ENCODE peak calls at places on chromosomes 16 and 17, in six cellular contexts. Z is lung, Q is fibroblast of pulmonary artery, M is GM10248, R is stomach, H is right atrium auricular region. O is an unnamed sample.

GRCh38 chr16:23160574-23160973 is 11.3 kb upstream of the USP31 start:
- DNase-seq in Z (no peak), M (no peak), R (no peak), Q (no peak), H (no peak), O (no peak)

GRCh38 chr16:88763502-88764053 is 21.4 kb downstream of the PIEZO1 start:
- DNase-seq in R (peak), M (no peak), H (no peak), Q (no peak), Z (peak), O (no peak)

GRCh38 chr17:6666077-6666521 is 14.5 kb downstream of the C17orf100 start:
- DNase-seq in R (peak), Z (peak), H (peak), M (peak), Q (peak), O (peak)

GRCh38 chr16:27636453-27637200 is 86.7 kb downstream of the KATNIP start:
- DNase-seq in Z (no peak), H (no peak), R (no peak), M (no peak), Q (no peak), O (no peak)

GRCh38 chr17:79819534-79820276 is 19.5 kb downstream of the CBX4 start:
- DNase-seq in Q (no peak), R (no peak), H (no peak), M (no peak), Z (no peak), O (no peak)

GRCh38 chr17:41811549-41812175 is at the start of gene P3H4:
- DNase-seq in Z (peak), M (peak), Q (peak), H (no peak), R (peak), O (peak)

GRCh38 chr16:46731691-46732555 is 16.2 kb downstream of the MYLK3 start:
- DNase-seq in Q (peak), Z (no peak), R (no peak), M (no peak), H (no peak), O (no peak)

GRCh38 chr16:740764-741505 is at the start of gene CIAO3:
- DNase-seq in R (peak), M (peak), H (peak), Z (peak), Q (peak), O (peak)

GRCh38 chr17:19574956-19575355 is 41.3 kb downstream of the SLC47A1 start:
- DNase-seq in H (no peak), R (no peak), M (no peak), Q (no peak), Z (no peak), O (no peak)

GRCh38 chr17:27340575-27340974 is 46.7 kb downstream of the WSB1 start:
- DNase-seq in Z (no peak), R (no peak), M (no peak), H (no peak), Q (no peak), O (no peak)

GRCh38 chr16:2295056-2295798 is 27.3 kb upstream of the RNPS1 start:
- DNase-seq in R (no peak), Q (no peak), H (no peak), M (peak), Z (no peak), O (peak)

GRCh38 chr17:61412860-61413653 is 13.4 kb downstream of the TBX2 start:
- DNase-seq in Z (peak), R (no peak), H (peak), Q (no peak), M (no peak), O (no peak)

GRCh38 chr17:76884995-76885896 is 17.0 kb downstream of the MGAT5B start:
- DNase-seq in Q (no peak), M (no peak), Z (no peak), R (no peak), H (no peak), O (no peak)

GRCh38 chr17:70629902-70630301 is 460.6 kb downstream of the KCNJ2 start:
- DNase-seq in H (no peak), Z (no peak), M (no peak), R (no peak), Q (peak), O (peak)

GRCh38 chr17:27810902-27811557 is 10.7 kb upstream of the NOS2 start:
- DNase-seq in H (no peak), R (no peak), Z (no peak), M (no peak), Q (peak), O (no peak)

GRCh38 chr17:9360610-9361571 is 214.7 kb downstream of the STX8 start:
- DNase-seq in H (no peak), M (no peak), Q (peak), Z (peak), R (no peak), O (no peak)

GRCh38 chr16:1918312-1918889 is at the start of gene HS3ST6:
- DNase-seq in Q (no peak), M (no peak), Z (no peak), H (no peak), R (no peak), O (no peak)

GRCh38 chr17:69909389-69909788 is 165.6 kb upstream of the KCNJ16 start:
- DNase-seq in R (no peak), H (no peak), Z (no peak), M (no peak), Q (no peak), O (no peak)

GRCh38 chr17:77127735-77128361 is 12.9 kb upstream of the SEC14L1 start:
- DNase-seq in Z (peak), Q (no peak), H (peak), M (no peak), R (peak), O (peak)

GRCh38 chr17:57210224-57210553 is 46.1 kb upstream of the MSI2 start:
- DNase-seq in Z (no peak), R (no peak), Q (no peak), M (no peak), H (no peak), O (no peak)

GRCh38 chr16:53495325-53495724 is 7.7 kb downstream of the AKTIP start:
- DNase-seq in M (no peak), H (no peak), R (no peak), Q (no peak), Z (no peak), O (no peak)
- TF ChIP-seq CTCF in M (no peak), H (no peak), R (no peak), Q (no peak), Z (no peak), O (no peak)

DNA sequence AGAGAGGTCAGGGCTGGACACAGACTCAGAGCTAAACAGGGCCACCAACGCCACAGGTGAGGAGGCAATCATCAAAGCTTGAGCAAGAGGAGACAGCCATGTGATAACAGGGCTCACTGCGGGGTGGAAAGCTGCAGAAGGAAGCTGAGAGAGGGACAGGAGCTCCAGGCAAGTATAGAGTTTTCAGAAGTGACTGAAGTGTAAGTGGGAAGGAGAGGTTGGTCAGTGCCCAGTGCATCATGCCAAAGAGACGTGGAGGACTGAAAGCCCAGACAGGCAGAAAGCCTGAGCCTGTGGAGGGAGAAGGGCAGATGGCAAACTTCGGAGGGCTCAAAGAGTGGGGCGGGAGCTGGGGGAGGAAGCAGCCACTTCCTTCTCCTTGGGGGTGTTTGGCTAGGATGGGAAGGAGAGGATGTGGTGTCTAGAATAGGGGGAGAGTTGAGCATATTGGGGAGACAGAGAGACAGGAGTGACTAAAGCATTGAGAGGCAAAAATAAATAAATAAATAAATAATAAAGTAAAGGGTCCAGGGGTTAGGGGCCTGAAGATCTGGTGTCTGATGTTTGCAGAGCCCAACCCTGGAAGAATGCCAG is 2.6 kb downstream of the KIFC3 start:
- DNase-seq in H (no peak), R (no peak), Z (no peak), M (no peak), Q (no peak), O (no peak)
- TF ChIP-seq CTCF in H (no peak), R (no peak), Z (no peak), M (no peak), Q (no peak), O (no peak)

GRCh38 chr16:29198231-29198630 is 208.3 kb downstream of the NPIPB11 start:
- DNase-seq in Z (no peak), R (no peak), Q (no peak), M (no peak), H (peak), O (no peak)

DNA sequence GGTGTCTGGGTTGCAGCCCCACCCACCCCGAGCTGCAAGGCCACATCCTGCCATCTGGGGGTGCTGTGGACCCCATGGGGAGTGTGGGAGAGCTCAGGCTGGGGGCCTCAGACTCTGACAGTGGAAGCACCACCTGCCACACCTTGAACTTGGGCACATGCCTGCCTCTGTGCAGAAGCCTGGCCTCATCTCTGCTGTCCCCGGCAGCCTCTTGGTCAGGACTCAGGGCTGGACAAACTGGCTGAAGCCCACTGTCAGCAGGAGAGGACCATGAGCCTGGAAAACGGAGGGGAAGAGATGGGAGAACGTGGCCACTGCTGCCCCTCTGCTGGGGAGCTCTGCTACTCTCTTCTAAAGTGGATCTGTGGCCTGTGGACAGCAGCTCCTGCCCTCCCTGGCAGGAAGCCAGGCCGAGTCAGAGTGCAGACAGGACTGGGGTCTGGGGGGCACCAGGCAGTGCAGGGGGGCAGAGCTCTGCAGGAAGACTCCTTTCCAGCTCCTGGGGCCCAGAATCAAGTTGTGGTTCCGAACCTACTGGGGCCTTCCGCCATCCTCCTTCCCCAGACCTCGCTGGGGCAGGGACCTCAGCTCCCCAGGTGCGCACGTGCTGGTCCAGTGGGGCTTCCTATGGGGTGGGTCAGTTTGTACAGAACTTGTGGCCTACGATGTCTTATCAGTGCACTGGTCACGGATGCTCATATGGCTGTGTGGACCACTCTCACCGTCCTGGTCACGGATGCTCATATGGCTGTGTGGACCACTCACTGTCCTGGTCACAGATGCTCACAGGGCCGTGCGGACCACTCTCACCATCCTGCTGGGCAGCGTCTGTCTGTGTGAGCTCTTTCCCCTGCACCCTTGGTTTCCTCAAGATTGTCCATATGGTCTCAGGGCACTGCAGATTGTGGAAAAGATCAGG is 207.7 kb downstream of the LAT start:
- DNase-seq in M (no peak), H (peak), Z (no peak), Q (no peak), R (no peak), O (peak)
- TF ChIP-seq CTCF in M (peak), H (no peak), Z (no peak), Q (no peak), R (no peak), O (no peak)

GRCh38 chr17:83076930-83077329 is 2.5 kb upstream of the METRNL start:
- DNase-seq in H (no peak), R (no peak), Z (no peak), M (peak), Q (no peak), O (peak)
- TF ChIP-seq CTCF in H (no peak), R (no peak), Z (peak), M (peak), Q (peak), O (peak)

GRCh38 chr17:36703860-36704266 is 102.5 kb downstream of the MRM1 start:
- DNase-seq in R (no peak), Z (no peak), H (no peak), M (peak), Q (peak), O (peak)

GRCh38 chr17:36707904-36708303 is 106.5 kb downstream of the MRM1 start:
- DNase-seq in Z (no peak), M (no peak), R (no peak), H (no peak), Q (no peak), O (no peak)

GRCh38 chr17:36706437-36706731 is 105.0 kb downstream of the MRM1 start:
- DNase-seq in Z (no peak), H (no peak), R (no peak), Q (no peak), M (no peak), O (no peak)

DNA sequence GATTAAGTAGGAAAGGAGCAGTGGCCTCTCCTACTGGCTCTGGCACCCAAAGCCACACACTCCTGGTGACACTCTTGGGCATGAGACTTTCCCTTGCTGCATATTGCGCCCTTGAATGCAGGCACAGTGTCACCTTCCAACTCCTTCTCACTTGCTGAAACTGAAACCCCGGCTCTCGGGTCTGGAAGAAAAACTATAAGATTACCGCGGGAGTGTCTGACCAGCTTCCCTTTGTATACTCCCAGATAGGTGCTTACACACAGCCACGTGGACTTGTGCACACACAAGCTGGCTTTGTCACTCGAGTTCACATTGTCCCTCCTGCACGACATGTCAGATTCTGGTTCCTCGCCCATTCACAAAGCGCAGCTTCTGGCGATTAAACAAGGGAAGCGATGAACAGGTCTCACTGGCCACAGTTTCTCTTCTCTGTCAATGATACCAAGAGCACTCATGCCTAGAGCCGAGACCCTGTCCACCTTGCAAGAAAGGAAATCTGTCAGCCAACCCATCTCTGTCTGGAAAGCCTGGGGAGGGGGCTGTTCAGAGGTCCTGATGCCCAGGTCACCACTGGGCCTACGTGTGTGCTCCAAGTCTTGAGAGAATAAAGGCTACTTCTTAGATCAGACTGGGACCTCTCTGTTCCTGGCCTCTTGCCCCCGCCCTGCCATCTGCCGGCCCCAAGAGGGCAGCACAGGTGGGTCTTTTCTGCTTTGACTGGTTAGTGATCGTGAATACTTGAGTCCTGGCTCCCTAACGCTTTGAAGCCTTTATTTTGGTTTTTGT is 104.5 kb downstream of the MRM1 start:
- DNase-seq in R (peak), Z (peak), H (no peak), Q (peak), M (peak), O (peak)
- TF ChIP-seq CTCF in R (no peak), Z (peak), H (no peak), Q (peak), M (peak), O (peak)

GRCh38 chr17:58387834-58388233 is 29.5 kb downstream of the RNF43 start:
- DNase-seq in H (no peak), Z (no peak), M (no peak), Q (no peak), R (no peak), O (peak)

GRCh38 chr17:58388302-58389190 is 28.8 kb downstream of the RNF43 start:
- DNase-seq in M (no peak), H (no peak), Q (no peak), R (no peak), Z (no peak), O (no peak)

GRCh38 chr17:58390884-58391283 is 26.4 kb downstream of the RNF43 start:
- DNase-seq in M (no peak), H (no peak), R (no peak), Q (no peak), Z (no peak), O (no peak)

GRCh38 chr17:58394534-58395223 is 22.7 kb downstream of the RNF43 start:
- DNase-seq in H (no peak), M (no peak), R (no peak), Z (no peak), Q (no peak), O (no peak)

GRCh38 chr17:58391302-58391984 is 25.9 kb downstream of the RNF43 start:
- DNase-seq in Q (peak), H (no peak), R (peak), M (no peak), Z (peak), O (no peak)
- TF ChIP-seq CTCF in Q (no peak), H (no peak), R (no peak), M (no peak), Z (no peak), O (no peak)